ENCODE peak calls at places on chromosome 10, in four cellular contexts. L is CD8-positive, alpha-beta memory T cell; P is NCI-H2081; K is HT1080. T is an unnamed sample.

GRCh38 chr10:88941026-88941425 is 11.5 kb downstream of the ACTA2 start:
- DNase-seq in L (no peak), P (no peak), K (no peak), T (no peak)

GRCh38 chr10:45354261-45354660 is 19.8 kb upstream of the ALOX5 start:
- DNase-seq in L (no peak), P (no peak), K (peak), T (no peak)

GRCh38 chr10:117005454-117006055 is 568 bp upstream of the SHTN1 start:
- DNase-seq in L (no peak), P (peak), K (no peak), T (peak)

GRCh38 chr10:10685566-10685965 is 332.1 kb upstream of the CELF2 start:
- DNase-seq in L (no peak), P (no peak), K (no peak), T (no peak)

GRCh38 chr10:78185693-78186055 is 152.0 kb downstream of the RPS24 start:
- DNase-seq in L (no peak), P (no peak), K (no peak), T (no peak)

GRCh38 chr10:77105756-77106155 is 531.9 kb downstream of the KCNMA1 start:
- DNase-seq in L (no peak), P (no peak), K (no peak), T (no peak)

GRCh38 chr10:51405580-51406367 is 293.6 kb downstream of the CSTF2T start:
- DNase-seq in L (no peak), P (no peak), K (no peak), T (peak)

GRCh38 chr10:96998329-96998888 is 166.3 kb downstream of the LCOR start:
- DNase-seq in L (no peak), P (no peak), K (peak), T (no peak)

GRCh38 chr10:101839421-101840063 is 4.1 kb downstream of the KCNIP2 start:
- DNase-seq in L (peak), P (peak), K (no peak), T (peak)

GRCh38 chr10:114876169-114876568 is 54.6 kb downstream of the FHIP2A start:
- DNase-seq in L (no peak), P (no peak), K (no peak), T (no peak)

GRCh38 chr10:113687041-113687440 is 7.3 kb downstream of the CASP7 start:
- DNase-seq in L (no peak), P (no peak), K (no peak), T (no peak)

GRCh38 chr10:111990734-111991133 is 192.8 kb downstream of the GPAM start:
- DNase-seq in L (no peak), P (no peak), K (no peak), T (no peak)

GRCh38 chr10:104267721-104268690 is 978 bp upstream of the GSTO2 start:
- DNase-seq in L (no peak), P (no peak), K (peak), T (no peak)

GRCh38 chr10:69338547-69339450 is 60.5 kb downstream of the HK1 start:
- DNase-seq in L (no peak), P (no peak), K (no peak), T (no peak)

GRCh38 chr10:101887762-101888161 is 44.2 kb upstream of the KCNIP2 start:
- DNase-seq in L (no peak), P (no peak), K (no peak), T (no peak)

GRCh38 chr10:101902032-101902799 is 58.6 kb upstream of the KCNIP2 start:
- DNase-seq in L (no peak), P (no peak), K (no peak), T (no peak)

GRCh38 chr10:103021897-103022286 is 103.8 kb downstream of the CNNM2 start:
- DNase-seq in L (no peak), P (no peak), K (peak), T (no peak)

GRCh38 chr10:78727728-78728127 is 341.0 kb upstream of the ZMIZ1 start:
- DNase-seq in L (no peak), P (no peak), K (no peak), T (peak)

GRCh38 chr10:87613766-87614165 is 45.9 kb upstream of the PAPSS2 start:
- DNase-seq in L (no peak), P (no peak), K (no peak), T (no peak)

GRCh38 chr10:21978191-21978862 is 25.2 kb downstream of the DNAJC1 start:
- DNase-seq in L (no peak), P (no peak), K (peak), T (no peak)

GRCh38 chr10:120516426-120516825 is 59.4 kb downstream of the PLPP4 start:
- DNase-seq in L (no peak), P (no peak), K (no peak), T (no peak)

GRCh38 chr10:83606275-83606674 is 533.0 kb upstream of the GHITM start:
- DNase-seq in L (no peak), P (no peak), K (peak), T (no peak)

GRCh38 chr10:31288961-31289360 is 30.1 kb upstream of the ZEB1 start:
- DNase-seq in L (no peak), P (no peak), K (no peak), T (no peak)

GRCh38 chr10:30433779-30434272 is at the start of gene MAP3K8:
- DNase-seq in L (peak), P (peak), K (peak), T (peak)

GRCh38 chr10:9219860-9220259 is 1165.4 kb downstream of the GATA3 start:
- DNase-seq in L (no peak), P (no peak), K (no peak), T (no peak)

GRCh38 chr10:67788028-67788886 is 49.7 kb downstream of the DNAJC12 start:
- DNase-seq in L (peak), P (no peak), K (no peak), T (no peak)

GRCh38 chr10:88411772-88412349 is 171.3 kb downstream of the RNLS start:
- DNase-seq in L (no peak), P (no peak), K (no peak), T (no peak)

GRCh38 chr10:62330213-62330612 is 44.0 kb upstream of the ZNF365 start:
- DNase-seq in L (no peak), P (no peak), K (no peak), T (no peak)

GRCh38 chr10:90999512-91000172 is 78.8 kb upstream of the ANKRD1 start:
- DNase-seq in L (no peak), P (no peak), K (no peak), T (no peak)

GRCh38 chr10:101840741-101841453 is 2.7 kb downstream of the KCNIP2 start:
- DNase-seq in L (peak), P (peak), K (peak), T (peak)

GRCh38 chr10:133104972-133105495 is 17.3 kb downstream of the ADGRA1 start:
- DNase-seq in L (no peak), P (no peak), K (no peak), T (no peak)

GRCh38 chr10:71796749-71797405 is 23.6 kb upstream of the VSIR start:
- DNase-seq in L (no peak), P (no peak), K (no peak), T (no peak)

GRCh38 chr10:28241766-28242399 is 61.0 kb downstream of the MPP7 start:
- DNase-seq in L (peak), P (peak), K (peak), T (peak)

T was measured in NCI-H2227 treated with DMSO at 0.1 percent for 48 hours.